ENCODE peak calls at places on chromosomes 12 and 14, in eight cellular contexts. One of them, this sample, is unnamed. For H3K27me3, the result is how much of the 10 kb centered on the place peaks cover.

GRCh38 chr14:53529519-53529918 is 376.4 kb upstream of the DDHD1 start:
- DNase-seq in keratinocyte: no peak
- DNase-seq in Peyer's patch: no peak
- DNase-seq in heart right ventricle: no peak
- DNase-seq in H9: no peak
- DNase-seq in uterus: no peak
- DNase-seq in pancreas: no peak
- DNase-seq in transverse colon: no peak
- DNase-seq in this sample: no peak

GRCh38 chr14:91352101-91352500 is 65.5 kb downstream of the CCDC88C start:
- DNase-seq in H9: no peak
- DNase-seq in Peyer's patch: no peak
- DNase-seq in pancreas: no peak
- DNase-seq in keratinocyte: no peak
- DNase-seq in transverse colon: no peak
- DNase-seq in heart right ventricle: peak
- DNase-seq in uterus: peak
- DNase-seq in this sample: no peak

GRCh38 chr14:22882529-22883190 is 362 bp upstream of the REM2 start:
- DNase-seq in Peyer's patch: no peak
- DNase-seq in uterus: no peak
- DNase-seq in H9: peak
- DNase-seq in keratinocyte: no peak
- DNase-seq in transverse colon: peak
- DNase-seq in pancreas: no peak
- DNase-seq in heart right ventricle: no peak
- DNase-seq in this sample: no peak

GRCh38 chr14:85003805-85004204 is 526.1 kb upstream of the FLRT2 start:
- DNase-seq in keratinocyte: no peak
- DNase-seq in uterus: no peak
- DNase-seq in Peyer's patch: no peak
- DNase-seq in heart right ventricle: no peak
- DNase-seq in pancreas: no peak
- DNase-seq in H9: no peak
- DNase-seq in transverse colon: no peak
- DNase-seq in this sample: no peak

GRCh38 chr12:69816082-69816481 is 8.9 kb upstream of the MYRFL start:
- DNase-seq in heart right ventricle: no peak
- DNase-seq in pancreas: no peak
- DNase-seq in uterus: no peak
- DNase-seq in H9: no peak
- DNase-seq in transverse colon: no peak
- DNase-seq in Peyer's patch: no peak
- DNase-seq in keratinocyte: no peak
- DNase-seq in this sample: no peak

GRCh38 chr14:30034049-30034635 is 106.5 kb upstream of the PRKD1 start:
- DNase-seq in keratinocyte: no peak
- DNase-seq in heart right ventricle: no peak
- DNase-seq in Peyer's patch: no peak
- DNase-seq in uterus: no peak
- DNase-seq in H9: peak
- DNase-seq in transverse colon: no peak
- DNase-seq in pancreas: no peak
- DNase-seq in this sample: no peak

GRCh38 chr12:32312049-32312670 is 87.2 kb upstream of the FGD4 start:
- DNase-seq in keratinocyte: no peak
- DNase-seq in Peyer's patch: no peak
- DNase-seq in H9: no peak
- DNase-seq in uterus: no peak
- DNase-seq in pancreas: no peak
- DNase-seq in transverse colon: no peak
- DNase-seq in heart right ventricle: no peak
- DNase-seq in this sample: no peak

GRCh38 chr12:51070004-51070403 is 13.4 kb downstream of the CSRNP2 start:
- DNase-seq in pancreas: no peak
- DNase-seq in keratinocyte: no peak
- DNase-seq in H9: no peak
- DNase-seq in heart right ventricle: no peak
- DNase-seq in Peyer's patch: no peak
- DNase-seq in uterus: no peak
- DNase-seq in transverse colon: no peak
- DNase-seq in this sample: no peak

GRCh38 chr12:116863275-116863767 is 17.9 kb downstream of the HRK start:
- DNase-seq in heart right ventricle: no peak
- DNase-seq in Peyer's patch: no peak
- DNase-seq in keratinocyte: no peak
- DNase-seq in transverse colon: peak
- DNase-seq in pancreas: no peak
- DNase-seq in uterus: no peak
- DNase-seq in H9: peak
- DNase-seq in this sample: no peak

GRCh38 chr12:124115976-124116690 is 143.1 kb downstream of the ZNF664 start:
- DNase-seq in heart right ventricle: no peak
- DNase-seq in transverse colon: no peak
- DNase-seq in H9: no peak
- DNase-seq in keratinocyte: no peak
- DNase-seq in Peyer's patch: no peak
- DNase-seq in uterus: no peak
- DNase-seq in pancreas: no peak
- DNase-seq in this sample: no peak

GRCh38 chr12:113551563-113551962 is 79.9 kb upstream of the LHX5 start:
- DNase-seq in uterus: no peak
- DNase-seq in keratinocyte: no peak
- DNase-seq in heart right ventricle: no peak
- DNase-seq in Peyer's patch: no peak
- DNase-seq in pancreas: no peak
- DNase-seq in H9: no peak
- DNase-seq in transverse colon: no peak
- DNase-seq in this sample: no peak

DNA sequence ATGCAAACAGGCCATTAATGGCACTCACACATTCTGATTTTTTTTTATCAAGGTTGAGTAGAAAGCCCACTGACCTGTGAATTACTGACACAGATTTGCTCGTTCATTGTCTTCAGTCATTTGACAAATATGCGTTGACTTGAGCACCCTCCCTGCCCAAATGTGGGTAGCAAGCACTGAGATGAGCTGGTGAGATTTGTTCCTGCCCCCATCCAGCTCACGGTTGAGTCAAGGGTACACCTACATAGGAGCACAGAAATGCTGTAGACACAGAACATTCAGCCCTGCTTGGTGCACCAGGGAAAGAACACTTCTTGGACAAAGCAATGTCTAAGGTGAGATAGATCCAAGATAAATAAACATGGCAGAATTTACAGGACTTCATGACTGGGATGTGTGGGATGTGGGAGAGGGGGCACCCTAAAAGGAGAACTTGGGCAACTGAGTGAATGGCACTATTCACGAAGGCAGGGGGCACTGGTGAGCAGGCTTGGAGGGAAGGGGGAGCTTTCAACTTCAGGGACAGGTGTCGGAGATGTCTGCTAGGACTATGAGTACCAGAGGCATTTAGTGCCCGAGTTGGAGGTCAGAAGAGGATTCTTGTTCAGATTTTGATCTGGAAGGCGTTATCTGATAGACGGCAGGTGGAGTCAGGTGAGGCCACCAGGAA is 213.4 kb downstream of the VRK1 start:
- DNase-seq in transverse colon: no peak
- DNase-seq in heart right ventricle: no peak
- DNase-seq in H9: peak
- DNase-seq in uterus: no peak
- DNase-seq in Peyer's patch: no peak
- DNase-seq in pancreas: no peak
- DNase-seq in keratinocyte: no peak
- DNase-seq in this sample: no peak
- TF ChIP-seq CTCF in transverse colon: no peak
- TF ChIP-seq CTCF in heart right ventricle: no peak
- TF ChIP-seq CTCF in H9: peak
- TF ChIP-seq CTCF in uterus: no peak
- TF ChIP-seq CTCF in Peyer's patch: no peak
- TF ChIP-seq CTCF in pancreas: no peak
- TF ChIP-seq CTCF in keratinocyte: peak
- TF ChIP-seq CTCF in this sample: no peak

DNA sequence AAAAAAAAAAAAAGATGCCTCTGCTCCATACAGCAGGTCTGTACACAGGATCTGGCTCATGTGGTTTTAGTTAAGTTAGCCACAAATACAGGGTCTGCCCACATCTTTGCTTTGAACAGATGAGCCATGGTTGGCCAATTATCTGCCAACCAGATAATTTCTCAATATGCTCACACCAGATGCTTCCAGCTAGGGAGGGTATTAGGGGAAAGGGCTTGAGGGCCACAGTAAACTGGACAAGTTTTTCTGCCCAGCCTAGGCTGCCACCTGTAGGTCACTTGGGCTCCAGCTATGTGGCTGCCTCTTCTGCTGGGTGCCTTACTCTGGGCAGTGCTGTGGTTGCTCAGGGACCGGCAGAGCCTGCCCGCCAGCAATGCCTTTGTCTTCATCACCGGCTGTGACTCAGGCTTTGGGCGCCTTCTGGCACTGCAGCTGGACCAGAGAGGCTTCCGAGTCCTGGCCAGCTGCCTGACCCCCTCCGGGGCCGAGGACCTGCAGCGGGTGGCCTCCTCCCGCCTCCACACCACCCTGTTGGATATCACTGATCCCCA is 776 bp downstream of the RDH5 start:
- DNase-seq in heart right ventricle: peak
- DNase-seq in H9: peak
- DNase-seq in Peyer's patch: peak
- DNase-seq in pancreas: peak
- DNase-seq in uterus: peak
- DNase-seq in transverse colon: peak
- DNase-seq in keratinocyte: peak
- DNase-seq in this sample: no peak
- H3K27ac ChIP-seq in heart right ventricle: no peak
- H3K27ac ChIP-seq in H9: no peak
- H3K27ac ChIP-seq in Peyer's patch: peak
- H3K27ac ChIP-seq in pancreas: peak
- H3K27ac ChIP-seq in uterus: peak
- H3K27ac ChIP-seq in transverse colon: peak
- H3K27ac ChIP-seq in keratinocyte: no peak
- H3K27ac ChIP-seq in this sample: no peak

GRCh38 chr12:15407025-15407424 is 84.7 kb downstream of the PTPRO start:
- DNase-seq in keratinocyte: no peak
- DNase-seq in pancreas: no peak
- DNase-seq in H9: no peak
- DNase-seq in transverse colon: no peak
- DNase-seq in uterus: no peak
- DNase-seq in heart right ventricle: no peak
- DNase-seq in Peyer's patch: no peak
- DNase-seq in this sample: no peak

GRCh38 chr12:15405601-15406000 is 83.3 kb downstream of the PTPRO start:
- DNase-seq in transverse colon: no peak
- DNase-seq in Peyer's patch: no peak
- DNase-seq in uterus: no peak
- DNase-seq in H9: no peak
- DNase-seq in heart right ventricle: no peak
- DNase-seq in keratinocyte: no peak
- DNase-seq in pancreas: no peak
- DNase-seq in this sample: no peak

GRCh38 chr12:15404485-15404884 is 82.2 kb downstream of the PTPRO start:
- DNase-seq in pancreas: no peak
- DNase-seq in uterus: no peak
- DNase-seq in keratinocyte: no peak
- DNase-seq in H9: no peak
- DNase-seq in transverse colon: no peak
- DNase-seq in Peyer's patch: no peak
- DNase-seq in heart right ventricle: no peak
- DNase-seq in this sample: no peak
- H3K27me3 ChIP-seq in pancreas: under half
- H3K27me3 ChIP-seq in uterus: under half
- H3K27me3 ChIP-seq in keratinocyte: under half
- H3K27me3 ChIP-seq in H9: under half
- H3K27me3 ChIP-seq in transverse colon: under half
- H3K27me3 ChIP-seq in Peyer's patch: under half
- H3K27me3 ChIP-seq in heart right ventricle: under half
- H3K27me3 ChIP-seq in this sample: under half

GRCh38 chr12:48969160-48969771 is 2.3 kb downstream of the WNT10B start:
- DNase-seq in H9: no peak
- DNase-seq in heart right ventricle: no peak
- DNase-seq in Peyer's patch: no peak
- DNase-seq in pancreas: no peak
- DNase-seq in uterus: no peak
- DNase-seq in keratinocyte: no peak
- DNase-seq in transverse colon: no peak
- DNase-seq in this sample: no peak

GRCh38 chr12:48970702-48971334 is 717 bp downstream of the WNT10B start:
- DNase-seq in keratinocyte: no peak
- DNase-seq in H9: no peak
- DNase-seq in uterus: no peak
- DNase-seq in Peyer's patch: no peak
- DNase-seq in transverse colon: no peak
- DNase-seq in pancreas: no peak
- DNase-seq in heart right ventricle: no peak
- DNase-seq in this sample: no peak

GRCh38 chr12:48968467-48968866 is 3.1 kb downstream of the WNT10B start:
- DNase-seq in H9: no peak
- DNase-seq in pancreas: no peak
- DNase-seq in uterus: no peak
- DNase-seq in transverse colon: no peak
- DNase-seq in Peyer's patch: no peak
- DNase-seq in keratinocyte: no peak
- DNase-seq in heart right ventricle: no peak
- DNase-seq in this sample: no peak

GRCh38 chr12:48968004-48968403 is 3.5 kb downstream of the WNT10B start:
- DNase-seq in pancreas: no peak
- DNase-seq in H9: peak
- DNase-seq in transverse colon: no peak
- DNase-seq in uterus: no peak
- DNase-seq in Peyer's patch: no peak
- DNase-seq in heart right ventricle: no peak
- DNase-seq in keratinocyte: no peak
- DNase-seq in this sample: no peak

GRCh38 chr12:48969847-48970701 is 1.5 kb downstream of the WNT10B start:
- DNase-seq in H9: peak
- DNase-seq in transverse colon: no peak
- DNase-seq in heart right ventricle: no peak
- DNase-seq in keratinocyte: no peak
- DNase-seq in uterus: no peak
- DNase-seq in pancreas: no peak
- DNase-seq in Peyer's patch: no peak
- DNase-seq in this sample: peak
- TF ChIP-seq CTCF in H9: peak
- TF ChIP-seq CTCF in transverse colon: no peak
- TF ChIP-seq CTCF in heart right ventricle: no peak
- TF ChIP-seq CTCF in keratinocyte: peak
- TF ChIP-seq CTCF in uterus: no peak
- TF ChIP-seq CTCF in pancreas: no peak
- TF ChIP-seq CTCF in Peyer's patch: no peak
- TF ChIP-seq CTCF in this sample: no peak

This sample was measured in CD4-positive, alpha-beta T cell.